ENCODE peak calls at places on chromosomes 5 and 9, in four cellular contexts. One of them, this sample, is unnamed.

GRCh38 chr9:23555849-23556248 is 270.2 kb downstream of the ELAVL2 start:
- DNase-seq in K562: no peak
- DNase-seq in endothelial cell of umbilical vein: no peak
- DNase-seq in IMR-90: no peak
- DNase-seq in this sample: no peak

GRCh38 chr5:9617191-9617590 is 13.0 kb downstream of the TAS2R1 start:
- DNase-seq in endothelial cell of umbilical vein: no peak
- DNase-seq in K562: no peak
- DNase-seq in IMR-90: no peak
- DNase-seq in this sample: no peak

GRCh38 chr5:74099538-74099937 is 473.5 kb downstream of the ARHGEF28 start:
- DNase-seq in endothelial cell of umbilical vein: no peak
- DNase-seq in IMR-90: no peak
- DNase-seq in K562: no peak
- DNase-seq in this sample: no peak

GRCh38 chr9:37904647-37905505 is 949 bp upstream of the SLC25A51 start:
- DNase-seq in IMR-90: peak; percentile 32
- DNase-seq in endothelial cell of umbilical vein: no peak
- DNase-seq in K562: peak; percentile 54
- DNase-seq in this sample: no peak

GRCh38 chr5:103669615-103670014 is 107.0 kb upstream of the NUDT12 start:
- DNase-seq in endothelial cell of umbilical vein: no peak
- DNase-seq in IMR-90: no peak
- DNase-seq in K562: no peak
- DNase-seq in this sample: no peak

GRCh38 chr5:33231214-33231710 is 209.5 kb upstream of the TARS1 start:
- DNase-seq in endothelial cell of umbilical vein: no peak
- DNase-seq in K562: no peak
- DNase-seq in IMR-90: peak; percentile 4
- DNase-seq in this sample: no peak

GRCh38 chr9:121286973-121287721 is 19.2 kb downstream of the GSN start:
- DNase-seq in endothelial cell of umbilical vein: peak; percentile 98
- DNase-seq in IMR-90: peak; percentile 95
- DNase-seq in K562: peak; percentile 90
- DNase-seq in this sample: peak; percentile 91

GRCh38 chr9:123335227-123335985 is 20.6 kb upstream of the CRB2 start:
- DNase-seq in K562: no peak
- DNase-seq in IMR-90: peak; percentile 63
- DNase-seq in endothelial cell of umbilical vein: peak; percentile 14
- DNase-seq in this sample: no peak

GRCh38 chr5:168064933-168065622 is 226.4 kb upstream of the WWC1 start:
- DNase-seq in IMR-90: no peak
- DNase-seq in endothelial cell of umbilical vein: no peak
- DNase-seq in K562: no peak
- DNase-seq in this sample: no peak

GRCh38 chr5:158084292-158084691 is 225.3 kb upstream of the CLINT1 start:
- DNase-seq in endothelial cell of umbilical vein: no peak
- DNase-seq in K562: no peak
- DNase-seq in IMR-90: no peak
- DNase-seq in this sample: no peak

GRCh38 chr9:87827341-87827740 is 55.3 kb upstream of the SPATA31E1 start:
- DNase-seq in endothelial cell of umbilical vein: no peak
- DNase-seq in K562: no peak
- DNase-seq in IMR-90: no peak
- DNase-seq in this sample: no peak

GRCh38 chr5:75509956-75510355 is 1.5 kb downstream of the CERT1 start:
- DNase-seq in endothelial cell of umbilical vein: peak; percentile 60
- DNase-seq in IMR-90: peak; percentile 60
- DNase-seq in K562: no peak
- DNase-seq in this sample: no peak

GRCh38 chr9:99368341-99369326 is 146.6 kb downstream of the SEC61B start:
- DNase-seq in IMR-90: peak; percentile 83
- DNase-seq in endothelial cell of umbilical vein: peak; percentile 48
- DNase-seq in K562: no peak
- DNase-seq in this sample: no peak

GRCh38 chr9:134360897-134361296 is 34.6 kb downstream of the RXRA start:
- DNase-seq in K562: no peak
- DNase-seq in IMR-90: no peak
- DNase-seq in endothelial cell of umbilical vein: peak; percentile 35
- DNase-seq in this sample: no peak

GRCh38 chr5:126139773-126140172 is 283.4 kb upstream of the GRAMD2B start:
- DNase-seq in K562: no peak
- DNase-seq in IMR-90: peak; percentile 7
- DNase-seq in endothelial cell of umbilical vein: no peak
- DNase-seq in this sample: no peak

GRCh38 chr5:99949969-99950524 is 585.1 kb upstream of the FAM174A start:
- DNase-seq in K562: no peak
- DNase-seq in endothelial cell of umbilical vein: no peak
- DNase-seq in IMR-90: no peak
- DNase-seq in this sample: no peak

GRCh38 chr5:39138892-39139291 is 64.7 kb upstream of the RICTOR start:
- DNase-seq in IMR-90: peak; percentile 92
- DNase-seq in endothelial cell of umbilical vein: peak; percentile 77
- DNase-seq in K562: no peak
- DNase-seq in this sample: peak; percentile 54

DNA sequence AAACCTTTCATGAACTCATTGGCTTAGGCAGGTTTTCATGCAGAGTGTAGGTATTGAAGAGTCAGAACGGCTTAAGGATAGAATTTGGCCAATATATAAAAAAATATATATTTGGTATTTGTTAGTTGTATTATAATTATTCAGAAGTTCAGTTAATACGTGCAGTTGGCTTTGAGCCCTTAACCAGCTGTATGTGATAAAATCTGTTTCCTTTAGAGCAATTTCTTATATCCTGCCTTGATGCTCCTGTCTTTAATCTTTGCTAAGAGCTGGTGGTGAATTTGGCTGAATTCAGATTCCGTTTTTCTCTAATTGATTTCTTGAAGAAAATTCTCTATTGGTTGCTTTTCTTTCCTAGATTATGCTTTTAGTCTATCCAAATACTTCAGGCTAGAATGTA is 3.7 kb downstream of the ANXA1 start:
- DNase-seq in endothelial cell of umbilical vein: peak; percentile 59
- DNase-seq in IMR-90: no peak
- DNase-seq in K562: no peak
- DNase-seq in this sample: no peak
- H3K27ac ChIP-seq in endothelial cell of umbilical vein: peak overlapping the region; percentile 77
- H3K27ac ChIP-seq in IMR-90: no peak overlapping the region
- H3K27ac ChIP-seq in K562: no peak overlapping the region
- H3K27ac ChIP-seq in this sample: peak overlapping the region; percentile 97

DNA sequence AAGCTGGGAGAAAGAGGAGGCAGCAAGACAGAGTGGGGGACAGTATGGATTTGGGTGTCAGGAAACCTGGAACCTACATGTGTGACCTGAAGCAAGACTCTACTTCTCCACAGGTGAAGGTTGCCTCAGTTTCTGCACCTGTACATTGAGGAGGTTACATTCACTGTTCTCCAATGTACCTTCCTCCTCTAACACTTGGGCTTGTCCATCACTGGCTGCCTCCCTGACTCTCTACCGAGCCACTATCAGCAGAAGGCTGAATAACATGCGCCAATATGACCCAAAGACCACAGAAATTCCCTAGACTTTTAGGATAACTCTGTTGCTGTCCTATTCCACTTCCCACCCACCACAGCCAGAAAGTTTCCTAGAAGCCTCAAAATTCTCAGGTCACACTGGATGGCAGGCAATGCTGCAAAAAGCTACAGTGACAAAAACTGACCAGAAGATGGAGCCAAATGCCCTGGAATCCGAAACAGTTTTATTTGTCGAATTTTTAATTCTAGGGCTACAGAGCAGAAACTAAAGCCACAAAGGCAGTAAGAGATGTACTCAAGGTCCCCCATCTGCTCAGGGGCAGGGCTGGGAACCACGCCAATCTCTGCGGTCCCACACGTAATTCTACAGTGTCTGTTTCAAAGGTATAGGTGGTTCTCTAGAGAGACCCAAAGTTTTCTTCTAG is 64.4 kb downstream of the FAM114A2 start:
- DNase-seq in K562: peak; percentile 40
- DNase-seq in endothelial cell of umbilical vein: peak; percentile 53
- DNase-seq in IMR-90: peak; percentile 40
- DNase-seq in this sample: no peak
- H3K9me1 ChIP-seq in K562: no peaks in the 10 kb centered on the region
- H3K9me1 ChIP-seq in endothelial cell of umbilical vein: no peaks in the 10 kb centered on the region
- H3K9me1 ChIP-seq in IMR-90: no peaks in the 10 kb centered on the region
- H3K9me1 ChIP-seq in this sample: no peaks in the 10 kb centered on the region

GRCh38 chr5:171920765-171921391 is 85.6 kb downstream of the FBXW11 start:
- DNase-seq in endothelial cell of umbilical vein: no peak
- DNase-seq in K562: no peak
- DNase-seq in IMR-90: no peak
- DNase-seq in this sample: no peak
- H3K9ac ChIP-seq in endothelial cell of umbilical vein: no peak overlapping the region
- H3K9ac ChIP-seq in K562: no peak overlapping the region
- H3K9ac ChIP-seq in IMR-90: no peak overlapping the region
- H3K9ac ChIP-seq in this sample: no peak overlapping the region

GRCh38 chr9:86043999-86044398 is 55.4 kb downstream of the GOLM1 start:
- DNase-seq in K562: no peak
- DNase-seq in endothelial cell of umbilical vein: no peak
- DNase-seq in IMR-90: no peak
- DNase-seq in this sample: no peak

GRCh38 chr9:86046930-86047341 is 52.4 kb downstream of the GOLM1 start:
- DNase-seq in K562: no peak
- DNase-seq in IMR-90: no peak
- DNase-seq in endothelial cell of umbilical vein: no peak
- DNase-seq in this sample: no peak

GRCh38 chr9:86045654-86046053 is 53.7 kb downstream of the GOLM1 start:
- DNase-seq in IMR-90: no peak
- DNase-seq in K562: no peak
- DNase-seq in endothelial cell of umbilical vein: no peak
- DNase-seq in this sample: no peak

GRCh38 chr9:86046080-86046636 is 53.2 kb downstream of the GOLM1 start:
- DNase-seq in IMR-90: no peak
- DNase-seq in endothelial cell of umbilical vein: no peak
- DNase-seq in K562: no peak
- DNase-seq in this sample: no peak

GRCh38 chr9:86047361-86047760 is 52.0 kb downstream of the GOLM1 start:
- DNase-seq in K562: no peak
- DNase-seq in endothelial cell of umbilical vein: no peak
- DNase-seq in IMR-90: no peak
- DNase-seq in this sample: no peak
- H3K27ac ChIP-seq in K562: no peak overlapping the region
- H3K27ac ChIP-seq in endothelial cell of umbilical vein: no peak overlapping the region
- H3K27ac ChIP-seq in IMR-90: no peak overlapping the region
- H3K27ac ChIP-seq in this sample: no peak overlapping the region

GRCh38 chr9:133143639-133144141 is 20.0 kb downstream of the GBGT1 start:
- DNase-seq in endothelial cell of umbilical vein: no peak
- DNase-seq in K562: no peak
- DNase-seq in IMR-90: no peak
- DNase-seq in this sample: no peak
- H3K9me1 ChIP-seq in endothelial cell of umbilical vein: no peaks in the 10 kb centered on the region
- H3K9me1 ChIP-seq in K562: peaks cover 9% of the 10 kb centered on the region
- H3K9me1 ChIP-seq in IMR-90: peaks cover 5% of the 10 kb centered on the region
- H3K9me1 ChIP-seq in this sample: no peaks in the 10 kb centered on the region

GRCh38 chr9:77433675-77434445 is 214.3 kb downstream of the GNA14 start:
- DNase-seq in IMR-90: peak; percentile 74
- DNase-seq in endothelial cell of umbilical vein: peak; percentile 68
- DNase-seq in K562: peak; percentile 49
- DNase-seq in this sample: no peak
- H3K9ac ChIP-seq in IMR-90: no peak overlapping the region
- H3K9ac ChIP-seq in endothelial cell of umbilical vein: no peak overlapping the region
- H3K9ac ChIP-seq in K562: peak overlapping the region; percentile 26
- H3K9ac ChIP-seq in this sample: no peak overlapping the region

GRCh38 chr5:151081426-151082273 is 816 bp upstream of the TNIP1 start:
- DNase-seq in endothelial cell of umbilical vein: no peak
- DNase-seq in IMR-90: peak; percentile 72
- DNase-seq in K562: no peak
- DNase-seq in this sample: no peak

GRCh38 chr5:151080620-151081425 is at the start of gene TNIP1:
- DNase-seq in endothelial cell of umbilical vein: peak; percentile 92
- DNase-seq in IMR-90: peak; percentile 88
- DNase-seq in K562: peak; percentile 99
- DNase-seq in this sample: no peak

GRCh38 chr5:151078490-151079262 is 2.2 kb downstream of the TNIP1 start:
- DNase-seq in endothelial cell of umbilical vein: no peak
- DNase-seq in IMR-90: no peak
- DNase-seq in K562: no peak
- DNase-seq in this sample: no peak

GRCh38 chr5:151082274-151082902 is 1.6 kb upstream of the TNIP1 start:
- DNase-seq in K562: peak; percentile 62
- DNase-seq in IMR-90: peak; percentile 37
- DNase-seq in endothelial cell of umbilical vein: no peak
- DNase-seq in this sample: no peak

DNA sequence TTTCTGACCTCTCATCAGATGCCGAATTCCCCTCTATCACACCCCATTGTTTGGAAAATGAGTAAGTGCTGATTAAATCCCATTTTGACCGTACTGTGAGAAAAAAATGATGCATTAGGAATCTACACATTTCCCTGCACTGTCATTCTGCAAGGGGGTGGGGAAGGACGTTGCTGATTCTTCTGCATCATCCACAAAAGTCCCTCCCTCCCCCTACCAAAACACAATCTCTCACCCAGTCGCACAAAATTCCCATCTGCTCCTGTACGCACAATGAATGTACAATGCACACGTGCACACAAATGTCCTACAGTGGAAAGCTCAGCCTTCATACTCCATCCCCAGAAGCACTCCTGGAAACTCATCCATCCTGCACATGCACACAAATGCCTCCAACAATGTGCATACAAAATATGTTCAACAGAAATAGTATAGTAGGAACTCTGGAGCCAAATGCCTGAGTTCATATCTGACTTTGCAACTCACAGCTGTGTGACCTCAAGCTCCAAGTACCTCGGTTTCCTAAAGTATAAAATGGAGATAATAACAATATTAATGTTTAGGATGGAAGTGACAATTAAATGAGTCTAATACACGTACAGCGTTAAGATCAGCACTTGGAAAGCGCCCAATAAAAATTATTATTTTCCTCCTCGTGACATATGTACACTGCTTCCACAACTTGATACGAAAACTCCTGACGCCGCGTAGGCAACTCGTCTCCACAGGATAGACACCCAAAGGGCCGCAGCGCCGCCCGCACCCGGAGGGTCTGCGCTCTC is 805 bp downstream of the TNIP1 start:
- DNase-seq in K562: peak; percentile 25
- DNase-seq in endothelial cell of umbilical vein: peak; percentile 79
- DNase-seq in IMR-90: peak; percentile 82
- DNase-seq in this sample: no peak
- H3K27ac ChIP-seq in K562: peak overlapping the region; percentile 95
- H3K27ac ChIP-seq in endothelial cell of umbilical vein: peak overlapping the region; percentile 94
- H3K27ac ChIP-seq in IMR-90: peak overlapping the region; percentile 100
- H3K27ac ChIP-seq in this sample: peak overlapping the region; percentile 99

GRCh38 chr5:15762668-15763067 is 262.7 kb downstream of the FBXL7 start:
- DNase-seq in IMR-90: no peak
- DNase-seq in K562: no peak
- DNase-seq in endothelial cell of umbilical vein: no peak
- DNase-seq in this sample: no peak
- H3K9me1 ChIP-seq in IMR-90: no peaks in the 10 kb centered on the region
- H3K9me1 ChIP-seq in K562: no peaks in the 10 kb centered on the region
- H3K9me1 ChIP-seq in endothelial cell of umbilical vein: no peaks in the 10 kb centered on the region
- H3K9me1 ChIP-seq in this sample: no peaks in the 10 kb centered on the region

This sample was measured in keratinocyte.